ENCODE peak calls at places on chromosomes 13 and 19, in five cellular contexts. J is A549, G is HCT116, E is transverse colon, P is lower leg skin. Q is an unnamed sample.

GRCh38 chr13:80824231-80824630 is 483.3 kb upstream of the SPRY2 start:
- DNase-seq in G (no peak), P (no peak), E (no peak), J (no peak), Q (no peak)

GRCh38 chr13:40388617-40389016 is 277.8 kb downstream of the FOXO1 start:
- DNase-seq in G (no peak), E (peak; percentile 64), J (no peak), P (no peak), Q (no peak)

GRCh38 chr19:4859697-4860096 is 7.8 kb downstream of the PLIN3 start:
- DNase-seq in G (no peak), E (no peak), J (no peak), P (no peak), Q (no peak)

GRCh38 chr13:76307157-76307556 is 579.0 kb downstream of the KCTD12 start:
- DNase-seq in P (no peak), G (no peak), J (no peak), E (no peak), Q (no peak)

GRCh38 chr13:64959276-64959675 is 2270.9 kb downstream of the PCDH9 start:
- DNase-seq in G (no peak), E (no peak), P (no peak), J (no peak), Q (no peak)

GRCh38 chr19:3690551-3691371 is 9.5 kb downstream of the PIP5K1C start:
- DNase-seq in J (no peak), G (no peak), E (no peak), P (no peak), Q (no peak)

GRCh38 chr13:33751151-33751550 is 66.8 kb upstream of the RFC3 start:
- DNase-seq in J (no peak), P (no peak), G (no peak), E (no peak), Q (no peak)

GRCh38 chr13:96782186-96782585 is 212.1 kb downstream of the OXGR1 start:
- DNase-seq in G (no peak), P (no peak), E (no peak), J (no peak), Q (no peak)

GRCh38 chr13:46797468-46798237 is 692 bp upstream of the ESD start:
- DNase-seq in J (no peak), P (no peak), E (no peak), G (no peak), Q (no peak)

GRCh38 chr13:46799139-46799538 is 2.2 kb upstream of the ESD start:
- DNase-seq in E (no peak), P (no peak), G (no peak), J (no peak), Q (no peak)

GRCh38 chr13:46795321-46795720 is 1.6 kb downstream of the ESD start:
- DNase-seq in P (no peak), J (no peak), E (no peak), G (no peak), Q (peak; percentile 2)

GRCh38 chr13:46796129-46796514 is 839 bp downstream of the ESD start:
- DNase-seq in J (no peak), E (no peak), P (no peak), G (no peak), Q (no peak)

DNA sequence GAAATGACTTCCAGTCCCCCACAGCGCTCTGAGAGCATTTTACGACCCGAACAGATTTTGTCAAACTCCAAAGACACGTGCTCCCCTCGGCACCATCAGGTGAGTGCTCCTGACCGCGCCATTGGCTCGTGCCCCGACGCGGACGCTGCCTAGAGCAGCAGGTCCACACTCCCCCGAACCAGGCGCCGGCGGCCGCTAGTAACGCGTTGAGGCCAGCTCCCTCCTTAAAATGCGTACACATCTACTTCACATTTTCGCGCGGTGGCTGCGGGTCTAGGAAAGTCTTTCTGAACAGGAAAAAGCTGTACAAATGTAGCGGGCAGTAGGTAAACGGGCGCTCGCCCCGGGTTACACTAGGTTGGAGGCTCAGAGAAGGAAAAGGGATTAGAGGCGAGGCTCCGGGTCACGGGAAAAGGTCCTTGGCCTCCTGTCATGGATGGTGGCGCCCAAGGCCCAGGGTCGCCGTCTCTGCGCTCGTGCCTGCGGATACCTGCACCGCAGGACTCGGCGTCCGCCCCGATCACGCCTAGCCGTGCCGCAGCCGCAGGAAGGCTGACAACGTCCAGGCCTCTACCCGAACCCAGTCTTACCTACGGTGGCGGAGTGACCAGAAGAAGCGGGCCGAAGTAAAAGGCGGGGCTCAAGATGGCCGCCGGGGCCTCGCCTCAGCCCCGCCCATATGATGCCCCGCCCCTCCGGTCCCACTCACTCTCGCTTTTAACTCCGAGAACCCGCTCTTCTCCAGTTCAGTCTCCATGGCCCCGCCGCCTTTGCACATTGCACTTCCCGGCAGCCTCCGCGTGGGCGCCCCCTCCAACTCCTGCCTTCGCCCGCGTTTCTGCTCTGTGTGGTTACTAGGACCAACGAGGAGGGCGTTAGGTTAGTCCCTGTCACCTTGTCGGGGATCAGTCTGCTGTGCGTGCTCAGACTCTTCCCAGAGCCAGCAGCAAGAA is at the start of gene ESD:
- DNase-seq in J (peak; percentile 62), E (peak; percentile 95), G (peak; percentile 85), P (peak; percentile 99), Q (peak; percentile 89)
- TF ChIP-seq POLR2A in J (peak; percentile 48), E (peak; percentile 85), G (peak; percentile 85), P (peak; percentile 28), Q (peak; percentile 66)

GRCh38 chr19:14381689-14382474 is 638 bp downstream of the ADGRE5 start:
- DNase-seq in P (no peak), E (peak; percentile 81), J (no peak), G (no peak), Q (peak; percentile 87)
- TF ChIP-seq POLR2A in P (no peak), E (peak; percentile 5), J (no peak), G (no peak), Q (peak; percentile 70)

DNA sequence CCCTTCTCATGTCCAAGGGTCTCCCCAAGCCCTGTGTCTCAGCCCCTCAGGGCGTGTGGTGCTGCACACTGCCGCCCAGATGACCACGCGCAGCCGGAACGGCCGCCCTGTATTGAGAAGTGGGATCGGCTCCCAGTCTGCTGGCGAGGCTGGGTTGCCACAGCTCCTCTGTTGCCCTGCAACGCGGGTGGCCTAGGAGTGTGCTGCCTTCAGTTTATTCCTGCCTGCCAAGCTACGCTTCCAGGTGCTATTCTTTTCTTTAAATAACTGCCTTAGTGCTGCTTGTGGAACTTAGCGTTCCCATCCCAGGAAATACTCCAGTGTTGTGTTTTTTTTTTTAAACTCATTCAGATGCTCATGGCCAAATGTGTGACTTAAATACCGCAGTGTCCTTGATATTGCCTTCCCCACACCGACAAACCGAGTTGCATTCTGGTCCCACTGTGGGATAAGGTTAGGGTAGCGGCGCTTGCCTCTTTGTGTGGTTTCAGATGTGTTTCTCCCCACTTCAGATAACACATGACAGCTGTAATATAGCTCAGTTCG is 16.6 kb downstream of the ACTN4 start:
- DNase-seq in J (no peak), G (no peak), E (no peak), P (no peak), Q (peak; percentile 71)
- TF ChIP-seq POLR2A in J (no peak), G (no peak), E (no peak), P (no peak), Q (no peak)

GRCh38 chr19:40776966-40777794 is 867 bp upstream of the RAB4B start:
- DNase-seq in P (peak; percentile 98), G (peak; percentile 85), E (peak; percentile 95), J (peak; percentile 99), Q (peak; percentile 96)
- TF ChIP-seq POLR2A in P (no peak), G (no peak), E (no peak), J (no peak), Q (no peak)

GRCh38 chr13:113901642-113902041 is 37.8 kb upstream of the GAS6 start:
- DNase-seq in J (no peak), G (no peak), E (no peak), P (peak; percentile 46), Q (no peak)
- TF ChIP-seq POLR2A in J (no peak), G (no peak), E (no peak), P (no peak), Q (no peak)

DNA sequence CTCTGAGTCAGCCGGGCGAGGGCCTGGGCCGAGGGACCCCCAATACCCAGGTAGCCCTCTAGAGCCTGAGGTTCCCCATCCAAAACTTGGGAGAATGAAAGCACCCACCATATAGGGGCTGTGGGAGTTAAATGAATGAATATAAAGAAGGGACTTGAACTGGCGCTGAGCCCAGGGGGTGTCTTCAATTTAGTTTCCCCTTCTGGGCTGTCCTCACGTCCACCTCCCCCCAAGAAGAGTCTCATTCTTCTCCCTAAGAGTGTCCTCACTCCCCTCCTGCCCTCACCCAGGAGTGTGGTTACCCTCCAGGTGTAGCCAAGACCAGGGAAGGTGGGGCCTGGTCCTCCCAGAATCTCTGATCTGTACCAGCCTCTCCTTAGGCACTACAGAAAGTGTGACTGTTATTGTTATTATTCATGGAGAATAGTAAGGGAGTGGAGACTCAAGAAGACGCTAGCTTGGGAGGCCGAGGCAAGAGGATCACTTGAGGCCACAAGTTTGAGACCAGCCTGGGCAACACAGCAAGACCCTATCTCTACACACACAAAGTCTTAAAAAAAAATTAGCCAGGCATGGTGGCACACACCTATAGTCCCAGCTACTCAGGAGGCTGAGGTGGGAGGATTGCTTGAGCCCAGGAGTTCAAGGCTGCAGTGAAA is 2.7 kb downstream of the CD79A start:
- DNase-seq in E (no peak), J (no peak), G (no peak), P (no peak), Q (no peak)
- TF ChIP-seq POLR2A in E (no peak), J (no peak), G (no peak), P (no peak), Q (no peak)

DNA sequence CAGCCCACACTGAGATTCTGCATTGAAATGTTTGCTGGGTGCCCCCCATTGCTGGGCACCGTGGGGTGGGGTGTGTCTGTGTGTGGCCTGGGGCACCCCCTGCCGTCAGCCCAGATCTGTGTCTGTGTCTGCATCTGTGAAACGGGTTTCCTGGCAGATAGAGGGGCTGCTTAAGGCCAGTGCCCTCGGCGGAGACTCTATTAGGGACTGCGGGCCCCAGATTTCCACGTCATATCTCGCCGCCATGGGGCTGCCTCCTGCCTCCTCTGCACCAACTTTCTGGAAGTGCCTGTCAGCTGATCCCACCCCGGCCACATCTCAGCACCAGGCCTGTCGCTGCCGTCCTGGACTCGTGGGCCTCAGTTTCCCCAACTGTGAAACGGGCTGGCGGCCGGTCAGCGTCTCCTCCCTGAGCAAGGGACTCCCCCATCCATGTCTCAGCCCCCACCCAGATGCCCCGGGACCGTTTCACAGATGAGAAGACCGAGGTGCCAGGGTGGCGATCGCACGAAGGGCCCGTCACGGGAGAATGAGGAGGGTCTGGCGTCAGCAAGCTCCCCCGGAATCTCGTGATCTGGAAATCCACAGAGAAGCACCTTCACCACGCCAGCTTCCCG is 21.4 kb downstream of the ARID3A start:
- DNase-seq in P (no peak), G (no peak), E (no peak), J (no peak), Q (no peak)
- TF ChIP-seq POLR2A in P (no peak), G (no peak), E (no peak), J (no peak), Q (no peak)

Q was measured in erythroblast.